ENCODE peak calls at places on chromosomes 3 and 15, in ten cellular contexts. T is omental fat pad, C is astrocyte of the spinal cord, J is OCI-LY7, W is fibroblast of lung, P is AG10803, F is neural crest cell, H is HCT116, K is type B pancreatic cell, B is HL-60. D is an unnamed sample.

GRCh38 chr15:63945838-63946298 is 100.4 kb downstream of the DAPK2 start:
- DNase-seq in P (no peak), F (no peak), H (no peak), K (no peak), T (no peak), W (no peak), C (no peak), J (no peak), B (no peak), D (no peak)

GRCh38 chr15:99958426-99959097 is 225.3 kb upstream of the LYSMD4 start:
- DNase-seq in C (no peak), H (no peak), P (no peak), K (peak; percentile 29), F (no peak), B (no peak), J (no peak), T (no peak), W (no peak), D (no peak)

GRCh38 chr15:63981596-63982320 is 64.5 kb downstream of the DAPK2 start:
- DNase-seq in B (no peak), W (no peak), P (no peak), F (no peak), C (no peak), J (no peak), T (no peak), H (no peak), K (no peak), D (no peak)

GRCh38 chr3:13745636-13746035 is 134.2 kb downstream of the WNT7A start:
- DNase-seq in B (no peak), J (no peak), W (no peak), F (no peak), K (no peak), H (no peak), C (no peak), T (no peak), P (no peak), D (no peak)

GRCh38 chr3:42654331-42655201 is 1.1 kb downstream of the ZBTB47 start:
- DNase-seq in J (no peak), P (peak; percentile 59), T (no peak), W (peak; percentile 58), B (no peak), H (no peak), F (peak; percentile 39), K (no peak), C (peak; percentile 59), D (peak; percentile 71)

GRCh38 chr15:80709542-80709941 is 14.4 kb downstream of the ABHD17C start:
- DNase-seq in T (no peak), W (no peak), F (no peak), H (no peak), B (no peak), P (no peak), J (no peak), C (no peak), K (no peak), D (no peak)

GRCh38 chr3:187186801-187187421 is 10.4 kb upstream of the RTP1 start:
- DNase-seq in C (peak; percentile 84), F (no peak), T (no peak), J (no peak), B (no peak), W (peak; percentile 84), P (peak; percentile 67), H (no peak), K (no peak), D (no peak)

GRCh38 chr3:174440350-174440716 is 418.8 kb upstream of the NAALADL2 start:
- DNase-seq in W (peak; percentile 84), K (no peak), P (peak; percentile 82), B (no peak), J (peak; percentile 10), C (peak; percentile 86), F (no peak), T (no peak), H (no peak), D (no peak)

GRCh38 chr3:111069974-111070751 is 1.5 kb upstream of the NECTIN3 start:
- DNase-seq in P (no peak), K (no peak), F (no peak), T (no peak), B (no peak), J (no peak), C (peak; percentile 26), H (no peak), W (peak; percentile 31), D (peak; percentile 36)

GRCh38 chr3:136544532-136544931 is 207.6 kb downstream of the STAG1 start:
- DNase-seq in W (no peak), T (no peak), K (no peak), C (no peak), H (no peak), J (no peak), B (no peak), F (no peak), P (peak; percentile 52), D (no peak)

GRCh38 chr3:136543385-136543784 is 208.8 kb downstream of the STAG1 start:
- DNase-seq in F (no peak), P (peak; percentile 18), H (no peak), W (peak; percentile 28), C (no peak), K (no peak), B (no peak), T (no peak), J (no peak), D (no peak)

GRCh38 chr3:136546718-136547117 is 205.5 kb downstream of the STAG1 start:
- DNase-seq in F (no peak), K (no peak), T (no peak), P (peak; percentile 5), B (no peak), W (peak; percentile 26), C (peak; percentile 29), J (peak; percentile 19), H (peak; percentile 10), D (no peak)

GRCh38 chr3:136547293-136547692 is 204.9 kb downstream of the STAG1 start:
- DNase-seq in F (no peak), H (no peak), T (no peak), J (no peak), W (peak; percentile 29), C (no peak), K (no peak), B (no peak), P (peak; percentile 51), D (no peak)

DNA sequence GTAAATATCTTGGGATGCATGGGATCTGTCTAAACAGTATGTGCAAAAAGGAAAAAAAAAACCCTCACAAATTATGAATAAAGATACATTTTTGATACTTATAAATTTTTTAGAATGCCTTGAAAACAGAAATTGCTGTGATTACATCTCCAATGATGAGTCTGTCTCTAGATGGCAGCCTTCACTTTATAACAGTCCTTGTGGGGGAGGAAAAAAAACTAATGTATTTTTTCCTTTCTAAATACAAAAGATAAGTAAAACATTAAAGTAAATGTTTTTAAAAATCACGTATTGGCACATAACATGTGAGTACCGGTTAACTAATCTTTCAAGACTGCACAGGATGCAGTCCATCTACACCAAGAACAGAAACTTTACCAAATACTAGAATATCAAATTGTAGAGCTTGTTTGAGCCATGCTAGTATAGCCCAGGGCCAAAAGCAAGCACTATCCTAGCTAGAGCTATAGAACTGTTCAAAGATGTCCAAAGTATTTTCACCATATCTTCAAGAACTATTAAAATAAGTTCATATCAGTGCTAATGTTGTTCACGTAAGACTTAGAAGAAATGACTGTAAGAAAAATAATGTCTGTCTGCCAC is 206.4 kb downstream of the STAG1 start:
- DNase-seq in H (no peak), B (no peak), C (peak; percentile 48), T (no peak), P (peak; percentile 16), J (no peak), W (peak; percentile 61), K (no peak), F (no peak), D (no peak)
- TF ChIP-seq CTCF in H (peak; percentile 11), B (no peak), C (peak; percentile 34), T (no peak), P (peak; percentile 42), J (peak; percentile 53), W (peak; percentile 41), K (no peak), F (no peak), D (no peak)

GRCh38 chr15:101266034-101266433 is 11.3 kb downstream of the SELENOS start:
- DNase-seq in P (peak; percentile 89), J (no peak), K (no peak), F (no peak), B (no peak), T (no peak), C (peak; percentile 81), H (no peak), W (peak; percentile 75), D (no peak)
- TF ChIP-seq CTCF in P (no peak), J (no peak), K (no peak), F (no peak), B (no peak), T (no peak), C (no peak), H (no peak), W (no peak), D (no peak)

GRCh38 chr3:192986399-192986798 is 68.7 kb upstream of the MB21D2 start:
- DNase-seq in T (no peak), B (no peak), H (no peak), W (no peak), C (no peak), K (no peak), P (peak; percentile 4), J (no peak), F (no peak), D (no peak)

GRCh38 chr3:192993428-192993827 is 75.8 kb upstream of the MB21D2 start:
- DNase-seq in C (no peak), W (no peak), F (no peak), H (no peak), B (no peak), J (no peak), P (no peak), K (no peak), T (no peak), D (no peak)

GRCh38 chr3:192992346-192992745 is 74.7 kb upstream of the MB21D2 start:
- DNase-seq in H (no peak), J (no peak), W (no peak), C (no peak), B (no peak), K (no peak), P (no peak), F (no peak), T (no peak), D (no peak)

DNA sequence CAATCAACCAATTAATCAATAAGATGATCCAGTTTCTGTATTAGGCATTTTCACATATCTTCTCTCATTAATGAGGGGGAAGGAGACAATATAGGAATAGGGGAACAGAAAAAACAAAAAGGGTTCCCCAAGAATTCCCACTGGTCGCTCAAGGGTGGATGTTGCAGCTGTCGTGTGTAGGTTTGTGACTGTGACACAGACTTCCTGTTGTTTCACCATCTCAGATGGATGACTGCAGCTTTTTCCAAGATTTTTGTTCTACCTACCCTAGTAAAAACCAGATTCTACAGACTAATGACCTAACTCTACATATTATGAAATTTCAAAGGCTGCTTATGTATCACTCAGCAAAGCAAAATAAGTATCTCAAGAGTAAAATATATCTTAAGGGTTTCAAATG is 73.7 kb upstream of the MB21D2 start:
- DNase-seq in F (no peak), T (no peak), K (no peak), B (no peak), J (no peak), C (no peak), H (no peak), W (no peak), P (no peak), D (no peak)
- TF ChIP-seq CTCF in F (no peak), T (no peak), K (no peak), B (no peak), J (no peak), C (no peak), H (no peak), W (no peak), P (no peak), D (no peak)

DNA sequence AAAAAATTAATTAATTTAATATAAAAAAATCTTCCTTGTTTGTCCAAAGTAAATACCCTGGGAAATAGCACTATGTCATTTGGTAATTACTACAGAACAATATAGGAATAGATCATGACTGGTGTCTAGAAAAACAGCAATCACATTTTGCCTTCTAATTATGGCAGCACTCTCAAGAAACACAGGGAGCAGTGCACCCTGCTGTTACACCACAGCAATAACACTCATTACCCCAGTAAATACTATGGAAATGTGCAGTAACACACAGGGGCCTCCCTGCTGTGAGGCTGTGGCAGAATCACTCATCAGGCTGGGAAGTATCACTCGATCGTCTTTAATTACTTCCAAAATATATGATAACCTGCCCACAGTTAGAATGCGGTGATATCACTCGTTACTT is 646.0 kb downstream of the TUSC7 start:
- DNase-seq in T (no peak), P (peak; percentile 7), C (no peak), J (no peak), W (peak; percentile 15), K (no peak), F (no peak), H (no peak), B (no peak), D (peak; percentile 44)
- TF ChIP-seq CTCF in T (no peak), P (peak; percentile 42), C (peak; percentile 2), J (no peak), W (peak; percentile 42), K (peak; percentile 70), F (peak; percentile 66), H (peak; percentile 23), B (peak; percentile 20), D (peak; percentile 74)